ENCODE peak calls at places on chromosome 5, in nine cellular contexts. V is ovary, Q is suprapubic skin, N is A549, T is gastrocnemius medialis, S is sigmoid colon, P is HCT116, I is body of pancreas, Y is uterus. E is an unnamed sample.

GRCh38 chr5:80141681-80142080 is 106.5 kb downstream of the THBS4 start:
- DNase-seq in V (no peak), Q (no peak), N (no peak), T (no peak), S (no peak), P (no peak), I (no peak), Y (no peak), E (no peak)

GRCh38 chr5:16805478-16805877 is 130.6 kb downstream of the MYO10 start:
- DNase-seq in V (no peak), Q (no peak), N (no peak), T (no peak), S (no peak), P (no peak), I (no peak), Y (no peak), E (no peak)

GRCh38 chr5:180161420-180162303 is 47.3 kb downstream of the RASGEF1C start:
- DNase-seq in V (no peak), Q (peak; percentile 69), N (no peak), T (no peak), S (peak; percentile 61), P (no peak), I (no peak), Y (no peak), E (no peak)

GRCh38 chr5:88689662-88690351 is 193.2 kb downstream of the MEF2C start:
- DNase-seq in V (no peak), Q (no peak), N (no peak), T (no peak), S (no peak), P (no peak), I (no peak), Y (no peak), E (no peak)

GRCh38 chr5:138927539-138927938 is 52.4 kb upstream of the LRRTM2 start:
- DNase-seq in V (no peak), Q (no peak), N (no peak), T (no peak), S (no peak), P (no peak), I (no peak), Y (no peak), E (no peak)

GRCh38 chr5:93423333-93423714 is 157.7 kb downstream of the NR2F1-AS1 start:
- DNase-seq in V (no peak), Q (no peak), N (no peak), T (no peak), S (no peak), P (no peak), I (no peak), Y (no peak), E (no peak)

GRCh38 chr5:95808686-95809413 is 13.7 kb downstream of the GLRX start:
- DNase-seq in V (peak; percentile 68), Q (peak; percentile 90), N (no peak), T (peak; percentile 62), S (peak; percentile 95), P (no peak), I (peak; percentile 53), Y (peak; percentile 82), E (no peak)

GRCh38 chr5:170105643-170106611 is at the start of gene FOXI1:
- DNase-seq in V (no peak), Q (no peak), N (no peak), T (no peak), S (no peak), P (no peak), I (no peak), Y (no peak), E (no peak)

DNA sequence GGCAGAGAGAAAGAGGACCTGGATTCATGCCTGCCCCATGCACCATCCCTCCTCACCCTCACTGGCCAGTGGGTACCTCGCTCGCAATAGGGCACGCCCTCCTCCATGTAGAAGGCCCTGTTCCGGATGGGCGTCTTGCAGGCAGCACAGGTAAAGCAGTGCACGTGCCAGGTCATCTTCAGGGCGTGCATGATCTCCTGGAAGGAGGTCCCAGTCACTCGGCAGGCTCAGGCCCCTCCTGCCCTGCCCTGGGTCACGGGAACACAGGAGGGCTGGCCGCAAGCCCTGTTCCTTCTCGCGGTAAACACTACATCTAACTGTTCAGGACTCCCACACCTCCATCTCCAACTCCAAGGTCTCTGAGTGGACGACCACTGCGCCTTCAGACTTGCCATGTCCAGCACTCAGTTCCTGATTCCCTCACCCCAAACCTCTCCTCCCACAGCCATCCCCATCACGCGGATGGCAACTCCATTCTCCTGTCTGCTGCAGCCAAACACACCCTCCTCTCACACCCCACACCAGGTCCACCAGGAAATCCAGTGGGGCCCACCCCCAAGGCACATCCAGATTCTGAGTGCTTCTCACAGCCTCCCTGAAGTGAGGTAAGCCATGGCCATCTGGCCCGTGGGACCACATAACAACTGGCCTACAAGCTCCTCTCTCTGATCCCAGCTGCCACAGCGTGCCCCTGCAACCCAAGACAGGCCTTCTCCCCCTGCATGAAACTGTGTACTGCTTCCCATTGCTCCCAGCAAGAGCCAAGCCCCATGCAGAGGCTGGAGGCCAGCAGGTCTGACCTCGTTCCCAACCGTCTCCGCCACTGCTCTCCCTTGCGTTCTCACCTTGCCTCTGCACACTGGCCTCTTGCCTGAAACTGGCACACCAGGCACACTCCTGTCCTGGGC is 10.8 kb upstream of the DBN1 start:
- DNase-seq in V (no peak), Q (no peak), N (no peak), T (no peak), S (no peak), P (no peak), I (no peak), Y (peak; percentile 23), E (no peak)
- TF ChIP-seq POLR2A in V (no peak), Q (no peak), N (no peak), T (no peak), S (no peak), P (no peak), I (no peak), Y (no peak), E (no peak)

DNA sequence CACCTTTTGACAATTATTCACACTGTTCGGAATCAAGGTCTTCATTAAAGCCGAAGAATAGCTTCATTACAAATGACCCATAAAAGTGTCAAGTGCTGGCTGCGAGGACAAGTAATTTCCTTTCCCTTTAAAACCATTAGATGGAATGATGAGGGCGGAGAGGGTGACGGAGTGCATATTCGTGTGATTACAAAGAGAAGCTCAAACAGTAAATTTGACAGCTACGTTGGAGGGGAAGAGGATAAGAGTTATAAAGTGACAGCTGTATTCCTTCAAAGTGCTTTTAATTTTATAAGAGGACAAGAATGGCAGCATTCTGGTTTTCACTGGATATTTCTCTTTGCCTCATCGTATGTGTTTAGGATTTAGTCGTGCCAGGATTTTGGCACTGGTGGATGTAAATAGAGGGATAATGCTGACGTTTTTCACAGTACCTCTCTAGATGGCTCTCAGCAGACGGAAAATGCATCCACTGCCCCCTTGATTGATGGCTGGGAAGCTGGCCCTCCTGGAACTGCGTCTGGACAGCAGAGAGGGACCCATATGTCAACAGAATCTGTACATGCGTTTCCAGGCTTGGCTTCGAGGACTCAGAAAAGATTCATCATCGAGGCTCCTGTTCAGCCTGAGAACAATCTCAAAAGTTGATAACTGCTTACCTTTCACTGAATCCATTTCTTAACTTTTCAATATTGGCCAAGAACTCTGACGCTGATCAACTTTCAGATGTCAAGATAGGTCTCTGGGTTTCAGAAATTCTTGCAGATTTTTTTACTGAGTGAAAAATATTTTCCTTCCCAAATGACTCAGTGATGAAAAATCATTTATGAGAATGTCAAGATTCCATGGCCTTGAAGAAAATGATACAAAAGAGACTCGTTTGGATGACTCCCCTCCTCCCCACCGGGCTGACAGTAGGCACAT is 50.4 kb upstream of the IRX2 start:
- DNase-seq in V (no peak), Q (no peak), N (no peak), T (no peak), S (no peak), P (no peak), I (no peak), Y (no peak), E (no peak)
- TF ChIP-seq POLR2A in V (no peak), Q (no peak), N (no peak), T (no peak), S (no peak), P (no peak), I (no peak), Y (no peak), E (no peak)

DNA sequence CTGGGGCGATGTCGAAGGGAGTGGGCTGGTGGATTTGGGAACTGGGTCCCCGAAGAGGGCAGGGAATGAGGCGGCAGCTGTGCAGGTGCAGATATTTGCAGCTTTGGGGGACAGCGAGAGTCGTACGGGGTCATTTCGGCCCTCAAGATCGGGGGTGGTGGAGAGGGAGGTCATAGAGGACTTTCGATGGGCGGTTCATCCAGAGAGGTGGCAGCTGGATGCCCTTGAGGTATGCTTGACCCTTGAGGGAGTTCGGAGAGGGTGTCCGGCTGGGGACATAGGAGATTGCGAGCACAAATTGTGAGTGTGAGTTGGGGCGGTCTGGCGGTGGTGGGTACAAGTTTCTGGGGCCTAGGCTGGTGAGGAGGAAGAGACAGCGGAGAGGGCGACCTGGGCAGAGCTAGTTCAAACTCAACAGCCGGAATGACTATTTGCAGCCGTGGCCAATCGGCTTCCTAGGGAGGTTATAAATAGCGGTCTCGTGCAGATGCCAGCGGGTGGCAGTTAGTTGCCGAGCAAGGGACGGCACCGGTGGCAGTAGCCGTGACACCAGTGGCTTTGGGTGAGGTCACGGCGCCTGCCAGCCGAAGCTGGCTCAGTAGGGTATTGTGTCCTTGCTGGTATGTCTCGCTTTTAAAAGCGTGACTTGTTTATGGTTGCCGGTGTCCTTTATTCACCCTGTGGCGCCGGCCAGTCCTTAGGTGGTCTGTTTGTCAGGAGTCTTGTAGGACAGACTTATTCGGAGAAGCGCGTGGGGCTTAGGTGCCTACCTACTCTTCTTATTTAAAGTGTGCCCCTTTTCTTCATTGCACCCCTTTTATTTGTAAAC is 769 bp downstream of the NNT start:
- DNase-seq in V (peak; percentile 39), Q (peak; percentile 85), N (no peak), T (peak; percentile 93), S (peak; percentile 84), P (no peak), I (peak; percentile 88), Y (peak; percentile 41), E (no peak)
- TF ChIP-seq POLR2A in V (no peak), Q (no peak), N (no peak), T (peak; percentile 95), S (no peak), P (no peak), I (peak; percentile 64), Y (no peak), E (no peak)

DNA sequence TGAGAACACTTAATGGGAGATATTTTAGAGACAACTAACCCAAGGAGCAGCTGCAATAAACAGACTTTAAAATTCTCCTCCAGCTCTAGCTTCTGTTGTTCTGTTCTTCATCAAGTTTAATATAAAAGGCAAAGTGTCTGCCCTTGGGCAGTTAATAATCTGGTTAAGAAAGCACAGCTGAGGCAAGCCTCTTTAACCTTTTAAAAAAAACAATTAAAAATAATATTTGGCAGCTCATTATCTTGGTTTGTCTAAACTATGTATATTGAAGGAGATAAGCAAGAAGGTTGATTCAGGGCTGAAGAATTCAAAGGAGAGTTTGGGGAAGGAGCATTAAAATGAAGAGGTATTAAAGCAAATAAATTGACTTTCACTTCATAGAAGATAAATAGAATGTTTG is 75.4 kb downstream of the TSSK1B start:
- DNase-seq in V (no peak), Q (no peak), N (no peak), T (no peak), S (no peak), P (no peak), I (no peak), Y (no peak), E (no peak)
- TF ChIP-seq POLR2A in V (no peak), Q (no peak), N (no peak), T (no peak), S (no peak), P (no peak), I (no peak), Y (no peak), E (no peak)

DNA sequence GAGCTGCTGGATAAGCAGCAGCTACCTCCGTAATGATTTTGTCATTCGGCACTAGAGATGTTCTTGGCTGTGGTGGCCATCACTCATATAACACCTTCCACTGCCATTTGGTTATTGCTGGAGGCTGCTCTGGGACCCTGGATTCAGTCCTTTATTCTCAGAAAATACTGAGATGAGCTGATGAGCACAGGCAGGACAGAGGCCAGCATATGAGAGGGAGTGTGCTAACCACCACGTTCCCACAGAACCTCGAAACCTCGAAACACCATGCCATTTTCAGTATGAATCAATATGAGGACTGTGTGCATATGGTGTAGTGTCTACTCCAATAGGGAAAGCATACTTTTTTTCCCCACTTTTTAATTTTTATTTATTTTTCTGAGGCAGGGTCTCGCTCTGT is 56.6 kb downstream of the ADAM19 start:
- DNase-seq in V (no peak), Q (no peak), N (no peak), T (no peak), S (no peak), P (no peak), I (no peak), Y (no peak), E (no peak)
- TF ChIP-seq POLR2A in V (no peak), Q (no peak), N (no peak), T (no peak), S (no peak), P (no peak), I (no peak), Y (no peak), E (no peak)